ENCODE peak calls at places on chromosome 17, in five cellular contexts. J is stimulated activated CD4-positive, alpha-beta T cell treated with anti-CD3 and anti-CD28 coated beads, TNF-alpha, amount 100 ng/mL, for 4 hours; T is D341Med; H is activated T-cell treated with anti-CD3 and anti-CD28 coated beads, Interleukin-2, amount 50 U/mL, for 4 hours; I is MV-4-11. K is an unnamed sample.

GRCh38 chr17:80284631-80285030 is 24.0 kb downstream of the RNF213 start:
- DNase-seq in J (no peak), T (no peak), H (no peak), I (peak), K (no peak)

GRCh38 chr17:73291260-73291801 is 20.5 kb downstream of the CDC42EP4 start:
- DNase-seq in J (no peak), T (no peak), H (no peak), I (peak), K (peak)

GRCh38 chr17:74454197-74455024 is 12.0 kb upstream of the CD300A start:
- DNase-seq in J (no peak), T (no peak), H (peak), I (peak), K (peak)

GRCh38 chr17:29610395-29610794 is 12.3 kb downstream of the CORO6 start:
- DNase-seq in J (no peak), T (no peak), H (no peak), I (no peak), K (no peak)

GRCh38 chr17:40303706-40304450 is 5.1 kb upstream of the RARA start:
- DNase-seq in J (no peak), T (no peak), H (no peak), I (no peak), K (no peak)

GRCh38 chr17:80354381-80354780 is 60.6 kb upstream of the ENDOV start:
- DNase-seq in J (no peak), T (no peak), H (no peak), I (no peak), K (no peak)

GRCh38 chr17:6507535-6507934 is 48.8 kb downstream of the PITPNM3 start:
- DNase-seq in J (no peak), T (no peak), H (no peak), I (no peak), K (no peak)

GRCh38 chr17:61407211-61407911 is 7.7 kb downstream of the TBX2 start:
- DNase-seq in J (no peak), T (no peak), H (no peak), I (no peak), K (no peak)

GRCh38 chr17:82065638-82066303 is at the start of gene DUS1L:
- DNase-seq in J (peak), T (peak), H (peak), I (peak), K (no peak)

GRCh38 chr17:57988301-57989010 is 402 bp upstream of the VEZF1 start:
- DNase-seq in J (no peak), T (peak), H (peak), I (peak), K (no peak)

GRCh38 chr17:77376795-77377751 is 236.3 kb downstream of the SEC14L1 start:
- DNase-seq in J (no peak), T (no peak), H (no peak), I (no peak), K (no peak)

GRCh38 chr17:65553009-65553645 is 8.3 kb downstream of the AXIN2 start:
- DNase-seq in J (no peak), T (no peak), H (no peak), I (no peak), K (no peak)

GRCh38 chr17:10762037-10762436 is 32.2 kb upstream of the TMEM220 start:
- DNase-seq in J (no peak), T (no peak), H (no peak), I (no peak), K (no peak)

GRCh38 chr17:49565948-49566491 is 9.7 kb upstream of the NXPH3 start:
- DNase-seq in J (no peak), T (no peak), H (no peak), I (peak), K (peak)

GRCh38 chr17:75090871-75091854 is 3.4 kb downstream of the SLC16A5 start:
- DNase-seq in J (no peak), T (no peak), H (no peak), I (no peak), K (no peak)

GRCh38 chr17:38893612-38894011 is 23.8 kb downstream of the LASP1 start:
- DNase-seq in J (no peak), T (no peak), H (no peak), I (peak), K (no peak)

K was measured in thoracic aorta.